ENCODE peak calls at places on chromosome 2, in four cellular contexts. One of them, this sample, is unnamed.

GRCh38 chr2:46866770-46867246 is 48.8 kb downstream of the MCFD2 start:
- DNase-seq in HepG2: peak
- DNase-seq in HEK293T: no peak
- DNase-seq in WTC11: no peak
- DNase-seq in this sample: no peak

GRCh38 chr2:179106342-179107178 is 56.6 kb upstream of the CCDC141 start:
- DNase-seq in HepG2: peak
- DNase-seq in HEK293T: no peak
- DNase-seq in WTC11: no peak
- DNase-seq in this sample: no peak

GRCh38 chr2:75560768-75561565 is at the start of gene EVA1A:
- DNase-seq in HepG2: peak
- DNase-seq in HEK293T: peak
- DNase-seq in WTC11: peak
- DNase-seq in this sample: no peak

GRCh38 chr2:205908491-205909193 is 177.3 kb downstream of the INO80D start:
- DNase-seq in HepG2: no peak
- DNase-seq in HEK293T: no peak
- DNase-seq in WTC11: no peak
- DNase-seq in this sample: no peak

GRCh38 chr2:105990624-105991023 is 203.5 kb downstream of the UXS1 start:
- DNase-seq in HepG2: no peak
- DNase-seq in HEK293T: no peak
- DNase-seq in WTC11: no peak
- DNase-seq in this sample: no peak

GRCh38 chr2:113225505-113226259 is 51.9 kb downstream of the PSD4 start:
- DNase-seq in HepG2: no peak
- DNase-seq in HEK293T: peak
- DNase-seq in WTC11: peak
- DNase-seq in this sample: no peak

GRCh38 chr2:164933751-164934189 is 21.6 kb downstream of the SLC38A11 start:
- DNase-seq in HepG2: peak
- DNase-seq in HEK293T: no peak
- DNase-seq in WTC11: no peak
- DNase-seq in this sample: no peak

GRCh38 chr2:3025261-3025660 is 352.4 kb downstream of the EIPR1 start:
- DNase-seq in HepG2: no peak
- DNase-seq in HEK293T: no peak
- DNase-seq in WTC11: no peak
- DNase-seq in this sample: no peak

GRCh38 chr2:27369471-27370025 is 590 bp downstream of the EIF2B4 start:
- DNase-seq in HepG2: no peak
- DNase-seq in HEK293T: peak
- DNase-seq in WTC11: peak
- DNase-seq in this sample: peak

GRCh38 chr2:10668402-10669012 is 21.3 kb downstream of the NOL10 start:
- DNase-seq in HepG2: peak
- DNase-seq in HEK293T: peak
- DNase-seq in WTC11: no peak
- DNase-seq in this sample: peak

GRCh38 chr2:11870064-11870463 is 123.6 kb downstream of the LPIN1 start:
- DNase-seq in HepG2: no peak
- DNase-seq in HEK293T: no peak
- DNase-seq in WTC11: no peak
- DNase-seq in this sample: no peak

GRCh38 chr2:71891155-71891554 is 256.5 kb downstream of the CYP26B1 start:
- DNase-seq in HepG2: no peak
- DNase-seq in HEK293T: no peak
- DNase-seq in WTC11: no peak
- DNase-seq in this sample: no peak

DNA sequence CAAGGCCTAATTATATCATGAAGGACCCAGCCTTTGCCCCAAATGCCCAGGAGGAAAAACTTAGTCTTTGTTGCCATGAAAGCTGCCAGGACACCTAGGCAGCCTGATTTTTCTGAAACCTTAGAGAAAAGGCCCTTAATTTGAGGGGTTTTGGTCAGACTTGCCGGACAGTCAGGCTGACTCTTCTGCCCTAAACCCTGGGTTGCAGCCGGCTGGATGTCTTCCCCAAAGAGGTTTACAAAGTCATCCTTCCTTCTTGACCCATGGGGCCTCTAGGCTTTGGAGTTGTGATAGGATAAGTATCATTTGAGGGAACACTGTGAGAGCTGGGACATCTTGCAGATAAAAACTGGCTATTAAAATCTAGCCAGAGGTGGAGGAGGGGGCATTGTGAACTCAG is 2.4 kb upstream of the HOXD1 start:
- DNase-seq in HepG2: no peak
- DNase-seq in HEK293T: no peak
- DNase-seq in WTC11: no peak
- DNase-seq in this sample: no peak
- TF ChIP-seq ELF4 in HepG2: no peak
- TF ChIP-seq ELF4 in HEK293T: no peak
- TF ChIP-seq ELF4 in WTC11: no peak
- TF ChIP-seq ELF4 in this sample: no peak

GRCh38 chr2:177207101-177207500 is 5.5 kb upstream of the HNRNPA3 start:
- DNase-seq in HepG2: no peak
- DNase-seq in HEK293T: no peak
- DNase-seq in WTC11: no peak
- DNase-seq in this sample: no peak
- TF ChIP-seq ELF4 in HepG2: no peak
- TF ChIP-seq ELF4 in HEK293T: no peak
- TF ChIP-seq ELF4 in WTC11: no peak
- TF ChIP-seq ELF4 in this sample: no peak

GRCh38 chr2:213121677-213122076 is 29.7 kb downstream of the IKZF2 start:
- DNase-seq in HepG2: no peak
- DNase-seq in HEK293T: no peak
- DNase-seq in WTC11: no peak
- DNase-seq in this sample: no peak

GRCh38 chr2:213122730-213123129 is 28.7 kb downstream of the IKZF2 start:
- DNase-seq in HepG2: no peak
- DNase-seq in HEK293T: peak
- DNase-seq in WTC11: no peak
- DNase-seq in this sample: no peak

GRCh38 chr2:213119061-213119809 is 32.2 kb downstream of the IKZF2 start:
- DNase-seq in HepG2: no peak
- DNase-seq in HEK293T: no peak
- DNase-seq in WTC11: no peak
- DNase-seq in this sample: no peak
- TF ChIP-seq ELF4 in HepG2: no peak
- TF ChIP-seq ELF4 in HEK293T: no peak
- TF ChIP-seq ELF4 in WTC11: no peak
- TF ChIP-seq ELF4 in this sample: no peak

GRCh38 chr2:57180042-57180567 is 866.5 kb upstream of the VRK2 start:
- DNase-seq in HepG2: no peak
- DNase-seq in HEK293T: no peak
- DNase-seq in WTC11: no peak
- DNase-seq in this sample: no peak

GRCh38 chr2:57181315-57182038 is 865.1 kb upstream of the VRK2 start:
- DNase-seq in HepG2: no peak
- DNase-seq in HEK293T: no peak
- DNase-seq in WTC11: no peak
- DNase-seq in this sample: no peak

GRCh38 chr2:57185568-57185967 is 861.0 kb upstream of the VRK2 start:
- DNase-seq in HepG2: no peak
- DNase-seq in HEK293T: no peak
- DNase-seq in WTC11: no peak
- DNase-seq in this sample: no peak

GRCh38 chr2:57180678-57181077 is 865.9 kb upstream of the VRK2 start:
- DNase-seq in HepG2: no peak
- DNase-seq in HEK293T: no peak
- DNase-seq in WTC11: no peak
- DNase-seq in this sample: no peak

GRCh38 chr2:57182941-57183340 is 863.7 kb upstream of the VRK2 start:
- DNase-seq in HepG2: no peak
- DNase-seq in HEK293T: no peak
- DNase-seq in WTC11: no peak
- DNase-seq in this sample: no peak
- TF ChIP-seq ELF4 in HepG2: no peak
- TF ChIP-seq ELF4 in HEK293T: no peak
- TF ChIP-seq ELF4 in WTC11: no peak
- TF ChIP-seq ELF4 in this sample: no peak

GRCh38 chr2:20143263-20143662 is 81.7 kb downstream of the SDC1 start:
- DNase-seq in HepG2: no peak
- DNase-seq in HEK293T: no peak
- DNase-seq in WTC11: no peak
- DNase-seq in this sample: no peak

GRCh38 chr2:20141806-20142205 is 83.1 kb downstream of the SDC1 start:
- DNase-seq in HepG2: no peak
- DNase-seq in HEK293T: no peak
- DNase-seq in WTC11: no peak
- DNase-seq in this sample: no peak

GRCh38 chr2:20140321-20141055 is 84.4 kb downstream of the SDC1 start:
- DNase-seq in HepG2: no peak
- DNase-seq in HEK293T: no peak
- DNase-seq in WTC11: no peak
- DNase-seq in this sample: no peak

GRCh38 chr2:20139828-20140227 is 85.1 kb downstream of the SDC1 start:
- DNase-seq in HepG2: no peak
- DNase-seq in HEK293T: no peak
- DNase-seq in WTC11: no peak
- DNase-seq in this sample: no peak

DNA sequence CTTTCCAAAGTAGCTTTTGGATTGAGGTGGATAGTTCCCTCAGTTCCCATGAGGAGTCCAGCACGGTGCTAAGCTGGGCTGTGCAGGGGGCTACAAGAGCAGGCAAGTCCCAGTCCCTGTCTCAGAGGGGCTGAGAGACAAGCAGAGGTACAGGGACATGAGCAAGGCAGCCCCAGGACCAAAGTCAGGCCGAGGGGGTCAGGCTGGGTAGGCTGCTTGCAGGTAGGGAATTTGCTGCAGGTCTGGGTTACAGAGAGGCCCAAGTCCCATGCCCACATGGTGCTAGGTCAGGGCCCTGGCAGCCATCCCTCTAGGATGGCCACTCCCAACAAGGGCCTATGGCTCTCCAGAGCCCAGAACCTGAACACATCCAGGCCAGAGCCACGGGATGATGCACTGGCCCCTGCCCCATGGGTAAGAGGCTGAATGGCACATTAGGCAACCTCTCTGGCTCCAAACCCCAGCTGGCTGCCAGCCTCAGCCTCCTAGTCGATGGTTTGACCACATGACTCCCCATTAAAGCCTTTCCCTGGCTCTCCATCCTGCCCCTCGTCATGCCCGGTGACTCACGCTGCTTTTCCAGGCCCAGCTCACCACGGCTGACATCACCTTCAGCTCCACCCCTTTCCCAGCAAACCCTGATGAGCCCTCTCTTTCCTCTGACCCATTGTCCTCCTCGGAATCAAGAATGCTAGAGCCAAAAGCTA is 83.7 kb downstream of the SDC1 start:
- DNase-seq in HepG2: peak
- DNase-seq in HEK293T: peak
- DNase-seq in WTC11: no peak
- DNase-seq in this sample: peak
- TF ChIP-seq ELF4 in HepG2: no peak
- TF ChIP-seq ELF4 in HEK293T: no peak
- TF ChIP-seq ELF4 in WTC11: no peak
- TF ChIP-seq ELF4 in this sample: no peak

GRCh38 chr2:101305044-101305443 is 3.5 kb downstream of the RNF149 start:
- DNase-seq in HepG2: no peak
- DNase-seq in HEK293T: no peak
- DNase-seq in WTC11: no peak
- DNase-seq in this sample: no peak

GRCh38 chr2:101306410-101306809 is 2.1 kb downstream of the RNF149 start:
- DNase-seq in HepG2: no peak
- DNase-seq in HEK293T: no peak
- DNase-seq in WTC11: no peak
- DNase-seq in this sample: peak

GRCh38 chr2:101303688-101304087 is 4.8 kb downstream of the RNF149 start:
- DNase-seq in HepG2: no peak
- DNase-seq in HEK293T: no peak
- DNase-seq in WTC11: no peak
- DNase-seq in this sample: no peak

GRCh38 chr2:101307503-101307902 is 998 bp downstream of the RNF149 start:
- DNase-seq in HepG2: no peak
- DNase-seq in HEK293T: no peak
- DNase-seq in WTC11: no peak
- DNase-seq in this sample: no peak

DNA sequence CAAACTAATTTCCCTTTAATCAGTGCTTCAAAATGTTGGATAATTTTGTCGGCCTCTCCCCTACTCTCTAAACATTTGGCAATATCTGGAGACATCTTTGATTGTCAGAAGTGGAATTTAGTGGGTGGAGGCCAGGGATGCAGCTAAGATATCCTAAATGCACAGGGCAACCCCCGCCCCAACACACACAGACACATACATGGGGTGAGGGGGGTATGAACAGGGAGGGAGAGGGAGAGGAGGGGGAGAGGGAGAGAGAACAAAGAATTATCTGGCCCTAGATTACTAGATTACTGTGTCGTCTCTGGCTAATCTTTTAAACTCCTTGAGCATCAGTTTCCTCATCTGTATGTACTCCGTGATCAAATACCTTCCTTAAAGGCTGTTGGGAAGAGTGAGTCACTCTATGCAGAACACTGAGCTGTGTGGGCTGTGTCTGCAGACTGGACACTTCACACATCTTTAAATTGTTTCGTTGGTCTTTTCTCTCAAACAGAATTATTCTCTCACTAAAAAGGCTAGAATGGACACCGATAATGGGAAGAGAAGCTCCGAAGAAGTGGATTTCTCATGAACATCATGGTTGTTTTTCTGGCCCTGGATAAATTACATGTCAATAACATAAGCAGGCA is 2.9 kb downstream of the RNF149 start:
- DNase-seq in HepG2: no peak
- DNase-seq in HEK293T: no peak
- DNase-seq in WTC11: no peak
- DNase-seq in this sample: no peak
- TF ChIP-seq ELF4 in HepG2: no peak
- TF ChIP-seq ELF4 in HEK293T: no peak
- TF ChIP-seq ELF4 in WTC11: no peak
- TF ChIP-seq ELF4 in this sample: no peak